ENCODE peak calls at places on chromosomes 12 and 14, in five cellular contexts. One of them, this sample, is unnamed. For H3K9me3 and H3K27me3, the result is how much of the 10 kb centered on the place peaks cover.

GRCh38 chr14:88129306-88130056 is 124.5 kb downstream of the GPR65 start:
- DNase-seq in IMR-90: peak
- DNase-seq in left ventricle myocardium inferior: no peak
- DNase-seq in Peyer's patch: no peak
- DNase-seq in tibial artery: peak
- DNase-seq in this sample: peak

GRCh38 chr12:52618866-52619265 is 507 bp upstream of the KRT73 start:
- DNase-seq in Peyer's patch: no peak
- DNase-seq in IMR-90: no peak
- DNase-seq in tibial artery: no peak
- DNase-seq in left ventricle myocardium inferior: no peak
- DNase-seq in this sample: no peak

GRCh38 chr12:101925352-101925751 is 48.0 kb downstream of the DRAM1 start:
- DNase-seq in Peyer's patch: peak
- DNase-seq in IMR-90: peak
- DNase-seq in left ventricle myocardium inferior: peak
- DNase-seq in tibial artery: peak
- DNase-seq in this sample: no peak

GRCh38 chr14:62015945-62016344 is 253.7 kb downstream of the SNAPC1 start:
- DNase-seq in Peyer's patch: no peak
- DNase-seq in left ventricle myocardium inferior: no peak
- DNase-seq in tibial artery: no peak
- DNase-seq in IMR-90: peak
- DNase-seq in this sample: no peak

GRCh38 chr14:96676161-96676560 is 121.0 kb upstream of the VRK1 start:
- DNase-seq in IMR-90: peak
- DNase-seq in left ventricle myocardium inferior: no peak
- DNase-seq in Peyer's patch: no peak
- DNase-seq in tibial artery: no peak
- DNase-seq in this sample: no peak

GRCh38 chr14:22846811-22847307 is 10.5 kb downstream of the MMP14 start:
- DNase-seq in tibial artery: no peak
- DNase-seq in left ventricle myocardium inferior: no peak
- DNase-seq in Peyer's patch: no peak
- DNase-seq in IMR-90: no peak
- DNase-seq in this sample: no peak

GRCh38 chr14:50961606-50962259 is 17.4 kb upstream of the PYGL start:
- DNase-seq in tibial artery: no peak
- DNase-seq in left ventricle myocardium inferior: no peak
- DNase-seq in IMR-90: peak
- DNase-seq in Peyer's patch: no peak
- DNase-seq in this sample: no peak

GRCh38 chr12:107296681-107297086 is 203.3 kb upstream of the CRY1 start:
- DNase-seq in left ventricle myocardium inferior: no peak
- DNase-seq in tibial artery: no peak
- DNase-seq in IMR-90: no peak
- DNase-seq in Peyer's patch: no peak
- DNase-seq in this sample: no peak

GRCh38 chr14:22225526-22226133 is 363.4 kb downstream of the DAD1 start:
- DNase-seq in Peyer's patch: no peak
- DNase-seq in left ventricle myocardium inferior: no peak
- DNase-seq in IMR-90: peak
- DNase-seq in tibial artery: no peak
- DNase-seq in this sample: no peak

GRCh38 chr12:119463211-119463914 is 128.8 kb downstream of the CCDC60 start:
- DNase-seq in left ventricle myocardium inferior: no peak
- DNase-seq in IMR-90: no peak
- DNase-seq in Peyer's patch: no peak
- DNase-seq in tibial artery: no peak
- DNase-seq in this sample: no peak

GRCh38 chr12:28851781-28852180 is 297.3 kb upstream of the FAR2 start:
- DNase-seq in left ventricle myocardium inferior: no peak
- DNase-seq in Peyer's patch: no peak
- DNase-seq in IMR-90: peak
- DNase-seq in tibial artery: no peak
- DNase-seq in this sample: no peak

GRCh38 chr12:40286583-40286982 is 61.8 kb downstream of the LRRK2 start:
- DNase-seq in Peyer's patch: no peak
- DNase-seq in tibial artery: no peak
- DNase-seq in left ventricle myocardium inferior: no peak
- DNase-seq in IMR-90: no peak
- DNase-seq in this sample: no peak

GRCh38 chr14:69654109-69654508 is 42.7 kb downstream of the SUSD6 start:
- DNase-seq in tibial artery: no peak
- DNase-seq in IMR-90: no peak
- DNase-seq in left ventricle myocardium inferior: no peak
- DNase-seq in Peyer's patch: peak
- DNase-seq in this sample: no peak

GRCh38 chr12:32253154-32253795 is 146.1 kb upstream of the FGD4 start:
- DNase-seq in IMR-90: peak
- DNase-seq in Peyer's patch: no peak
- DNase-seq in left ventricle myocardium inferior: no peak
- DNase-seq in tibial artery: no peak
- DNase-seq in this sample: no peak

GRCh38 chr14:105376521-105377440 is 21.6 kb upstream of the TEX22 start:
- DNase-seq in left ventricle myocardium inferior: no peak
- DNase-seq in tibial artery: no peak
- DNase-seq in Peyer's patch: no peak
- DNase-seq in IMR-90: no peak
- DNase-seq in this sample: no peak

GRCh38 chr12:54225666-54226065 is 36.9 kb upstream of the SMUG1 start:
- DNase-seq in IMR-90: no peak
- DNase-seq in left ventricle myocardium inferior: no peak
- DNase-seq in tibial artery: no peak
- DNase-seq in Peyer's patch: no peak
- DNase-seq in this sample: no peak

GRCh38 chr12:6280053-6280469 is 30.4 kb upstream of the PLEKHG6 start:
- DNase-seq in left ventricle myocardium inferior: no peak
- DNase-seq in tibial artery: peak
- DNase-seq in Peyer's patch: peak
- DNase-seq in IMR-90: peak
- DNase-seq in this sample: peak

GRCh38 chr12:6279631-6280030 is 30.9 kb upstream of the PLEKHG6 start:
- DNase-seq in tibial artery: no peak
- DNase-seq in Peyer's patch: peak
- DNase-seq in IMR-90: no peak
- DNase-seq in left ventricle myocardium inferior: no peak
- DNase-seq in this sample: no peak

GRCh38 chr12:6278439-6279255 is 31.8 kb upstream of the PLEKHG6 start:
- DNase-seq in Peyer's patch: peak
- DNase-seq in tibial artery: peak
- DNase-seq in IMR-90: peak
- DNase-seq in left ventricle myocardium inferior: peak
- DNase-seq in this sample: peak

GRCh38 chr12:6277982-6278438 is 32.5 kb upstream of the PLEKHG6 start:
- DNase-seq in tibial artery: no peak
- DNase-seq in left ventricle myocardium inferior: peak
- DNase-seq in IMR-90: no peak
- DNase-seq in Peyer's patch: peak
- DNase-seq in this sample: no peak

GRCh38 chr12:6279256-6279628 is 31.2 kb upstream of the PLEKHG6 start:
- DNase-seq in Peyer's patch: no peak
- DNase-seq in IMR-90: no peak
- DNase-seq in tibial artery: no peak
- DNase-seq in left ventricle myocardium inferior: no peak
- DNase-seq in this sample: no peak
- H3K27ac ChIP-seq in Peyer's patch: peak
- H3K27ac ChIP-seq in IMR-90: peak
- H3K27ac ChIP-seq in tibial artery: peak
- H3K27ac ChIP-seq in left ventricle myocardium inferior: peak
- H3K27ac ChIP-seq in this sample: no peak

DNA sequence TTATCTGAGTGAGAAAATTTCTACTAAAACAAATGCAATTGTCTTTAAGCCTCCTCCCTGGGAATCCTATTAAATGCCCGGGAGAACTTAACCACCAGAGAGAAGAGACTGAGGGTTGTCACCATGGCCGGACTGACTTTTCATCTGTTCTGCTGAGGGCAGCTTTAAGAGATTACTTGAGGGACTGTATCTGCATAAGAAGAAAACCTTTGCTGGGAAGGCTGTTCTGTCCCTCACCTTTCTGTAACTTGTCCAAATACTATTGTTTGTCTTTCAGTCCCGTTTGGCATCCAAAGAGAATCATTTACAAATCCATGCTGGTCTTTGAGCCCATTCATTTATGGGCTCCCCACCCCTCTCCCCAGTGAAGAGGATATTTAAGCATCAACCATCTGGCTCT is 306.3 kb upstream of the FLRT2 start:
- DNase-seq in tibial artery: no peak
- DNase-seq in IMR-90: no peak
- DNase-seq in left ventricle myocardium inferior: no peak
- DNase-seq in Peyer's patch: no peak
- DNase-seq in this sample: no peak
- H3K9me3 ChIP-seq in tibial artery: under half
- H3K9me3 ChIP-seq in IMR-90: under half
- H3K9me3 ChIP-seq in left ventricle myocardium inferior: under half
- H3K9me3 ChIP-seq in Peyer's patch: under half
- H3K9me3 ChIP-seq in this sample: under half

GRCh38 chr12:94551810-94552209 is 92.1 kb upstream of the CEP83 start:
- DNase-seq in tibial artery: no peak
- DNase-seq in left ventricle myocardium inferior: no peak
- DNase-seq in IMR-90: no peak
- DNase-seq in Peyer's patch: no peak
- DNase-seq in this sample: no peak
- H3K27me3 ChIP-seq in tibial artery: under half
- H3K27me3 ChIP-seq in left ventricle myocardium inferior: under half
- H3K27me3 ChIP-seq in IMR-90: under half
- H3K27me3 ChIP-seq in Peyer's patch: under half
- H3K27me3 ChIP-seq in this sample: under half

GRCh38 chr14:76541594-76542219 is 165.8 kb downstream of the ESRRB start:
- DNase-seq in tibial artery: no peak
- DNase-seq in IMR-90: no peak
- DNase-seq in Peyer's patch: no peak
- DNase-seq in left ventricle myocardium inferior: no peak
- DNase-seq in this sample: no peak
- H3K27ac ChIP-seq in tibial artery: no peak
- H3K27ac ChIP-seq in IMR-90: no peak
- H3K27ac ChIP-seq in Peyer's patch: no peak
- H3K27ac ChIP-seq in left ventricle myocardium inferior: no peak
- H3K27ac ChIP-seq in this sample: no peak

GRCh38 chr12:132926417-132926833 is 29.7 kb downstream of the ZNF605 start:
- DNase-seq in tibial artery: no peak
- DNase-seq in IMR-90: no peak
- DNase-seq in left ventricle myocardium inferior: no peak
- DNase-seq in Peyer's patch: no peak
- DNase-seq in this sample: no peak

GRCh38 chr12:132922676-132923075 is 33.4 kb downstream of the ZNF605 start:
- DNase-seq in IMR-90: no peak
- DNase-seq in Peyer's patch: no peak
- DNase-seq in left ventricle myocardium inferior: no peak
- DNase-seq in tibial artery: no peak
- DNase-seq in this sample: no peak

GRCh38 chr12:132923356-132923909 is 32.7 kb downstream of the ZNF605 start:
- DNase-seq in left ventricle myocardium inferior: no peak
- DNase-seq in Peyer's patch: no peak
- DNase-seq in tibial artery: no peak
- DNase-seq in IMR-90: no peak
- DNase-seq in this sample: no peak

GRCh38 chr12:132924356-132924755 is 31.8 kb downstream of the ZNF605 start:
- DNase-seq in Peyer's patch: no peak
- DNase-seq in tibial artery: no peak
- DNase-seq in IMR-90: no peak
- DNase-seq in left ventricle myocardium inferior: no peak
- DNase-seq in this sample: no peak

DNA sequence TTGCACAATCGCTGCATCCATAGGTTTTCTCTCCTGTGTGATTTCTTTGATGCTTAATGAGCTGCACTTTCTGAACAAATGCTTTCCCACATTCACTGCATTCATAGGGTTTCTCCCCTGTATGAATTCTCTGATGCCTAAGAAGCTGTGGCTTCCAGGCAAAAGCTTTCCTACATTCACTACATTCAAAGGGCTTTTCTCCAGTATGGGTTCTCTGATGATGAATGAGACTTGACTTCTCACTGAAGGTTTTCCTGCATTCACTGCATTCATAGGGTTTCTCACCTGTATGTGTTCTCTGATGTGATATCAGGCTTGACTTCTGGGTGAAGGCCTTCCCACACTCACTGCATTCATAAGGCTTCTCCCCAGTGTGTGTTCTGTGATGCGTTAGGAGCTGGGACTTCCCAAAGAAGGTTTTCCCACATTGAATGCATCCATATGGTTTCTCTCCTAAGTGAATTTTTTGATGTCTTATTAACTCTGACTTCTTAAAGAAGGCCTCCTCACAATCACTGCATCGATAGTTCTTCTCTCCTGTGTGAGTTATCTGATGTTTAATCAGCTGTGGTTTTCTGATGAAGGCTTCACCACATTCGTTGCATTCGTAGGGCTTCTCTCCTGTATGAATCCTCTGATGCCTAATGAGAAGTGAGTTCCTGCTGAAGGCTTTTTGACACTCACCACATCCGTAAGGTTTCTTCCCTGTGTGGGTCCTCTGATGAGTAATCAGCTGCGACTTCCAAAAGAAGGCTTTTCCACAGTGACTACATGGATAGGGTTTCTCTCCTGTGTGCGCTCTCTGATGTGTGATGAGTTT is 30.3 kb downstream of the ZNF605 start:
- DNase-seq in Peyer's patch: no peak
- DNase-seq in IMR-90: no peak
- DNase-seq in tibial artery: no peak
- DNase-seq in left ventricle myocardium inferior: no peak
- DNase-seq in this sample: no peak
- H3K9me3 ChIP-seq in Peyer's patch: half or more
- H3K9me3 ChIP-seq in IMR-90: half or more
- H3K9me3 ChIP-seq in tibial artery: under half
- H3K9me3 ChIP-seq in left ventricle myocardium inferior: half or more
- H3K9me3 ChIP-seq in this sample: under half

This sample was measured in heart right ventricle.